ENCODE peak calls at places on chromosomes 5 and 9, in four cellular contexts. One of them, this sample, is unnamed.

GRCh38 chr5:31235381-31235780 is 41.9 kb downstream of the CDH6 start:
- DNase-seq in endothelial cell of umbilical vein: no peak
- DNase-seq in HepG2: no peak
- DNase-seq in K562: no peak
- DNase-seq in this sample: no peak

GRCh38 chr5:50752800-50753199 is 86.4 kb downstream of the PARP8 start:
- DNase-seq in endothelial cell of umbilical vein: no peak
- DNase-seq in HepG2: no peak
- DNase-seq in K562: no peak
- DNase-seq in this sample: no peak

GRCh38 chr9:90540734-90541133 is 101.9 kb downstream of the DIRAS2 start:
- DNase-seq in K562: no peak
- DNase-seq in HepG2: no peak
- DNase-seq in endothelial cell of umbilical vein: no peak
- DNase-seq in this sample: no peak

GRCh38 chr5:114185274-114185673 is 176.6 kb upstream of the KCNN2 start:
- DNase-seq in endothelial cell of umbilical vein: peak; percentile 32
- DNase-seq in HepG2: no peak
- DNase-seq in K562: no peak
- DNase-seq in this sample: no peak

GRCh38 chr9:120715331-120715924 is 1.2 kb upstream of the MEGF9 start:
- DNase-seq in K562: no peak
- DNase-seq in HepG2: no peak
- DNase-seq in endothelial cell of umbilical vein: peak; percentile 52
- DNase-seq in this sample: no peak

GRCh38 chr9:89116064-89116817 is 62.4 kb downstream of the SHC3 start:
- DNase-seq in HepG2: no peak
- DNase-seq in K562: no peak
- DNase-seq in endothelial cell of umbilical vein: no peak
- DNase-seq in this sample: no peak

GRCh38 chr9:135303280-135303647 is 176.3 kb upstream of the PPP1R26 start:
- DNase-seq in K562: no peak
- DNase-seq in endothelial cell of umbilical vein: no peak
- DNase-seq in HepG2: no peak
- DNase-seq in this sample: no peak

GRCh38 chr5:172707285-172708182 is 63.5 kb downstream of the DUSP1 start:
- DNase-seq in HepG2: peak; percentile 58
- DNase-seq in K562: no peak
- DNase-seq in endothelial cell of umbilical vein: peak; percentile 62
- DNase-seq in this sample: no peak

GRCh38 chr5:64158827-64159226 is 6.8 kb upstream of the RNF180 start:
- DNase-seq in HepG2: no peak
- DNase-seq in K562: no peak
- DNase-seq in endothelial cell of umbilical vein: no peak
- DNase-seq in this sample: no peak

GRCh38 chr5:82298668-82299067 is 20.5 kb upstream of the RPS23 start:
- DNase-seq in HepG2: no peak
- DNase-seq in K562: no peak
- DNase-seq in endothelial cell of umbilical vein: no peak
- DNase-seq in this sample: no peak

GRCh38 chr5:150801117-150801927 is 22.8 kb downstream of the SMIM3 start:
- DNase-seq in endothelial cell of umbilical vein: peak; percentile 80
- DNase-seq in K562: peak; percentile 43
- DNase-seq in HepG2: peak; percentile 62
- DNase-seq in this sample: no peak

GRCh38 chr9:120439147-120439546 is 140.8 kb downstream of the CDK5RAP2 start:
- DNase-seq in HepG2: peak; percentile 17
- DNase-seq in K562: peak; percentile 43
- DNase-seq in endothelial cell of umbilical vein: no peak
- DNase-seq in this sample: no peak

GRCh38 chr9:93247892-93248291 is 64.0 kb downstream of the WNK2 start:
- DNase-seq in endothelial cell of umbilical vein: no peak
- DNase-seq in K562: no peak
- DNase-seq in HepG2: no peak
- DNase-seq in this sample: no peak

GRCh38 chr9:127214421-127215265 is 49.9 kb upstream of the GARNL3 start:
- DNase-seq in HepG2: peak; percentile 69
- DNase-seq in K562: peak; percentile 77
- DNase-seq in endothelial cell of umbilical vein: peak; percentile 52
- DNase-seq in this sample: no peak

GRCh38 chr5:104372796-104373195 is 810.2 kb upstream of the NUDT12 start:
- DNase-seq in K562: no peak
- DNase-seq in HepG2: no peak
- DNase-seq in endothelial cell of umbilical vein: no peak
- DNase-seq in this sample: no peak

GRCh38 chr9:91750343-91750742 is 199.7 kb downstream of the ROR2 start:
- DNase-seq in K562: no peak
- DNase-seq in HepG2: no peak
- DNase-seq in endothelial cell of umbilical vein: no peak
- DNase-seq in this sample: no peak

GRCh38 chr5:87164409-87164808 is 103.3 kb upstream of the RASA1 start:
- DNase-seq in endothelial cell of umbilical vein: peak; percentile 9
- DNase-seq in HepG2: no peak
- DNase-seq in K562: no peak
- DNase-seq in this sample: no peak

GRCh38 chr9:75683591-75683990 is 206.9 kb upstream of the PCSK5 start:
- DNase-seq in K562: no peak
- DNase-seq in HepG2: no peak
- DNase-seq in endothelial cell of umbilical vein: no peak
- DNase-seq in this sample: no peak

GRCh38 chr9:137477778-137478612 is 18.9 kb upstream of the NSMF start:
- DNase-seq in endothelial cell of umbilical vein: no peak
- DNase-seq in K562: no peak
- DNase-seq in HepG2: no peak
- DNase-seq in this sample: no peak

GRCh38 chr5:154830596-154830995 is 19.8 kb downstream of the FAXDC2 start:
- DNase-seq in endothelial cell of umbilical vein: no peak
- DNase-seq in K562: no peak
- DNase-seq in HepG2: no peak
- DNase-seq in this sample: no peak

GRCh38 chr5:56919942-56920662 is 10.7 kb downstream of the SETD9 start:
- DNase-seq in K562: no peak
- DNase-seq in HepG2: no peak
- DNase-seq in endothelial cell of umbilical vein: no peak
- DNase-seq in this sample: no peak

GRCh38 chr5:58905944-58906343 is 323.1 kb downstream of the RAB3C start:
- DNase-seq in HepG2: no peak
- DNase-seq in endothelial cell of umbilical vein: no peak
- DNase-seq in K562: no peak
- DNase-seq in this sample: no peak

GRCh38 chr5:174943785-174944184 is 219.4 kb downstream of the MSX2 start:
- DNase-seq in K562: no peak
- DNase-seq in endothelial cell of umbilical vein: no peak
- DNase-seq in HepG2: no peak
- DNase-seq in this sample: no peak

GRCh38 chr9:114989600-114990410 is 59.4 kb upstream of the TNFSF8 start:
- DNase-seq in K562: no peak
- DNase-seq in endothelial cell of umbilical vein: no peak
- DNase-seq in HepG2: no peak
- DNase-seq in this sample: peak; percentile 17

GRCh38 chr5:111453747-111454146 is 58.6 kb downstream of the STARD4 start:
- DNase-seq in endothelial cell of umbilical vein: no peak
- DNase-seq in K562: no peak
- DNase-seq in HepG2: no peak
- DNase-seq in this sample: no peak

GRCh38 chr5:136007271-136007670 is 21.5 kb upstream of the TGFBI start:
- DNase-seq in K562: no peak
- DNase-seq in endothelial cell of umbilical vein: no peak
- DNase-seq in HepG2: peak; percentile 62
- DNase-seq in this sample: no peak
- TF ChIP-seq MYC in K562: no peak
- TF ChIP-seq MYC in endothelial cell of umbilical vein: no peak
- TF ChIP-seq MYC in HepG2: no peak
- TF ChIP-seq MYC in this sample: no peak

GRCh38 chr5:98458004-98458403 is 315.5 kb upstream of the RGMB start:
- DNase-seq in HepG2: no peak
- DNase-seq in K562: no peak
- DNase-seq in endothelial cell of umbilical vein: no peak
- DNase-seq in this sample: no peak

GRCh38 chr5:98455660-98456059 is 317.8 kb upstream of the RGMB start:
- DNase-seq in endothelial cell of umbilical vein: no peak
- DNase-seq in HepG2: no peak
- DNase-seq in K562: no peak
- DNase-seq in this sample: no peak

GRCh38 chr5:98454904-98455303 is 318.6 kb upstream of the RGMB start:
- DNase-seq in HepG2: no peak
- DNase-seq in K562: no peak
- DNase-seq in endothelial cell of umbilical vein: peak; percentile 80
- DNase-seq in this sample: no peak

GRCh38 chr5:98454407-98454806 is 319.1 kb upstream of the RGMB start:
- DNase-seq in HepG2: no peak
- DNase-seq in endothelial cell of umbilical vein: no peak
- DNase-seq in K562: no peak
- DNase-seq in this sample: no peak

DNA sequence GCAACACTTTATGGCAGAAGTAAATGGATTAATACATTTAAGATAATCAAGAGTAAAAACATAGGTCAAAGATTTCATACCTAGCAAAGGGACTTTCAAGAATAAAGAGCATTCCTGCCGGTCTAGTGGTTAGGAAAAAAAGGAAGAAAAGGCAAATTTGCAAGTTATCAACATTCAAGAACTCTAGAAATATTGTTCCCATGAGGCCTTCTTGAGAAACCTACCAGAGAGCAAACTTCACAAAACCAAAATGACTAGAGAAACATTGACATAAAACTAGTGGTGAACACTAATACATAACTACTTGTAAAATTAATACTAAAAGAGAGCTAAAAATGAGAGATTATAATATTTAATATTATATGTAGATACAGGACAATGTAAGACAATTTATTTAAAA is 320.2 kb upstream of the RGMB start:
- DNase-seq in K562: no peak
- DNase-seq in HepG2: no peak
- DNase-seq in endothelial cell of umbilical vein: no peak
- DNase-seq in this sample: no peak
- H3K9ac ChIP-seq in K562: no peak overlapping the region
- H3K9ac ChIP-seq in HepG2: no peak overlapping the region
- H3K9ac ChIP-seq in endothelial cell of umbilical vein: no peak overlapping the region
- H3K9ac ChIP-seq in this sample: no peak overlapping the region

DNA sequence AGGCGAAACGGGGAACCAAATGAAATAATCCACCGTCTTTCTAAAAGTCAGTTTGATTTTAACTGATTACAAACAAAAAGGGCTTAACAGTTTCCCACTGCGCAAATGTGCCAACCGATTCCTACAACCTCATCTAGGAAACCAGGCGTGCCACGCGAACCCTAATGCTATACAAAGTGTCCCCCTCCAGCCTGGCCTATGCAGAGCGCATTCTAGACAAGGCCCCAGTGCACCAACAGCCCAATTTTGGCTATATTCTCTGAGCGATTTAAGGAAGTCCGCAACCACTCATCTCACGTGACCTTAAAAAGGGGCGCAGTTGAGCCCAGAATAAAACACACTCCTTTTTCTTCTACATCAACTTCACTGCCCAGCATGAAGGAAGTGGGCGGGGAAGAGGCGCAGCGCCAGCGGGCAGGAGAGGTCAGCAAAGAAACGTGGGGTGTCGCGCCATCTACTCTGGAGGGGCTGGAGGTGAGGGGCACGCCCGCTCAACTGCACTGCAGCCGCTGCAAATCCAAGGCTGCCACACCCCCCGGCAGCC is 779 bp downstream of the FAM13B start:
- DNase-seq in HepG2: no peak
- DNase-seq in endothelial cell of umbilical vein: peak; percentile 71
- DNase-seq in K562: no peak
- DNase-seq in this sample: peak; percentile 82
- TF ChIP-seq POLR2A in HepG2: no peak
- TF ChIP-seq POLR2A in endothelial cell of umbilical vein: no peak
- TF ChIP-seq POLR2A in K562: no peak
- TF ChIP-seq POLR2A in this sample: no peak

GRCh38 chr5:159764283-159764927 is 151.9 kb upstream of the ADRA1B start:
- DNase-seq in endothelial cell of umbilical vein: no peak
- DNase-seq in HepG2: no peak
- DNase-seq in K562: no peak
- DNase-seq in this sample: no peak
- TF ChIP-seq MYC in endothelial cell of umbilical vein: no peak
- TF ChIP-seq MYC in HepG2: no peak
- TF ChIP-seq MYC in K562: no peak
- TF ChIP-seq MYC in this sample: no peak

DNA sequence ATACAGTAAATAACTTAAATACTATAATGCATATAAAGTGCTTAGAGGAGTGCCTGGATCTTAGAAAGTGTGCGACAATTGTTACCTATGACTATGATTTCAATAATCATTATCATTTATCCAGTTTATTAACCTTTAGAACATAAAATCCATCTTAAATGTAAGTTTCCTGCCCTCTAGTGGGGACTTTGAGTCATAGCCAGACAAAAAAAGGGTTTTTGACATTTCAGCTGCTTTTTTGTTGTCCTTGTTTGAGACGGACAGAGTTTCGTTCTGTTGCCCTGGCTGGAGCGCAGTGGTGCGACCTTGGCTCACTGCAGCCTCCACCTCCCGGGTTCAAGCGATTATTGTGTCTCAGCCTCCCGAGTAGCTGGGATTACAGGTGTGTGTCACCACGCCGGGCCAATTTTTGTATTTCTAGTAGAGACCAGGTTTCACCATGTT is 9.7 kb upstream of the C9orf152 start:
- DNase-seq in endothelial cell of umbilical vein: peak; percentile 65
- DNase-seq in HepG2: peak; percentile 52
- DNase-seq in K562: no peak
- DNase-seq in this sample: no peak
- H3K9ac ChIP-seq in endothelial cell of umbilical vein: no peak overlapping the region
- H3K9ac ChIP-seq in HepG2: peak overlapping the region; percentile 41
- H3K9ac ChIP-seq in K562: no peak overlapping the region
- H3K9ac ChIP-seq in this sample: no peak overlapping the region

GRCh38 chr5:177311723-177312648 is at the start of gene MXD3:
- DNase-seq in endothelial cell of umbilical vein: peak; percentile 92
- DNase-seq in K562: peak; percentile 97
- DNase-seq in HepG2: peak; percentile 94
- DNase-seq in this sample: peak; percentile 76
- TF ChIP-seq POLR2A in endothelial cell of umbilical vein: peak; percentile 63
- TF ChIP-seq POLR2A in K562: peak; percentile 81
- TF ChIP-seq POLR2A in HepG2: peak; percentile 46
- TF ChIP-seq POLR2A in this sample: peak; percentile 78

GRCh38 chr9:130938652-130939404 is at the start of gene FIBCD1:
- DNase-seq in endothelial cell of umbilical vein: peak; percentile 13
- DNase-seq in K562: no peak
- DNase-seq in HepG2: no peak
- DNase-seq in this sample: no peak
- TF ChIP-seq MYC in endothelial cell of umbilical vein: no peak
- TF ChIP-seq MYC in K562: no peak
- TF ChIP-seq MYC in HepG2: no peak
- TF ChIP-seq MYC in this sample: no peak